ENCODE peak calls at places on chromosomes 5 and 9, in seven cellular contexts. Q, F, X, G, M, E and B are unnamed samples. For H3K4me1, the result is how much of the 10 kb centered on the place peaks cover.

GRCh38 chr5:66814146-66814991 is 218.2 kb downstream of the MAST4 start:
- DNase-seq in Q (no peak), F (peak), X (no peak), G (no peak), M (no peak), E (peak), B (peak)

GRCh38 chr5:143543358-143544255 is 140.1 kb upstream of the NR3C1 start:
- DNase-seq in Q (no peak), F (no peak), X (no peak), G (no peak), M (no peak), E (no peak), B (no peak)

GRCh38 chr5:99169309-99169708 is 240.5 kb upstream of the CHD1 start:
- DNase-seq in Q (no peak), F (peak), X (no peak), G (no peak), M (no peak), E (no peak), B (no peak)

GRCh38 chr5:147887026-147887627 is 8.6 kb downstream of the SCGB3A2 start:
- DNase-seq in Q (no peak), F (peak), X (no peak), G (no peak), M (no peak), E (no peak), B (peak)

GRCh38 chr5:141703133-141703561 is 21.1 kb upstream of the ARAP3 start:
- DNase-seq in Q (no peak), F (no peak), X (no peak), G (no peak), M (no peak), E (no peak), B (no peak)

GRCh38 chr5:10259916-10260315 is 9.8 kb downstream of the CCT5 start:
- DNase-seq in Q (no peak), F (no peak), X (no peak), G (no peak), M (no peak), E (no peak), B (no peak)

GRCh38 chr9:137953683-137954438 is 76.3 kb downstream of the CACNA1B start:
- DNase-seq in Q (no peak), F (no peak), X (no peak), G (no peak), M (no peak), E (no peak), B (peak)

GRCh38 chr5:172886396-172886932 is 52.4 kb downstream of the ERGIC1 start:
- DNase-seq in Q (no peak), F (no peak), X (no peak), G (no peak), M (no peak), E (no peak), B (no peak)

GRCh38 chr9:133714606-133715294 is 23.4 kb downstream of the SARDH start:
- DNase-seq in Q (no peak), F (no peak), X (no peak), G (peak), M (peak), E (no peak), B (peak)

GRCh38 chr9:81411961-81412360 is 277.4 kb downstream of the TLE1 start:
- DNase-seq in Q (no peak), F (no peak), X (no peak), G (no peak), M (no peak), E (no peak), B (no peak)

GRCh38 chr5:142011572-142012185 is 1.1 kb downstream of the GNPDA1 start:
- DNase-seq in Q (no peak), F (no peak), X (no peak), G (no peak), M (no peak), E (no peak), B (no peak)

GRCh38 chr9:127509261-127509954 is 58.1 kb downstream of the LRSAM1 start:
- DNase-seq in Q (no peak), F (no peak), X (no peak), G (no peak), M (peak), E (no peak), B (peak)

GRCh38 chr5:76971471-76971870 is 18.6 kb downstream of the CRHBP start:
- DNase-seq in Q (no peak), F (no peak), X (no peak), G (no peak), M (no peak), E (no peak), B (no peak)

GRCh38 chr9:135413461-135413860 is 66.1 kb upstream of the PPP1R26 start:
- DNase-seq in Q (no peak), F (no peak), X (no peak), G (no peak), M (no peak), E (no peak), B (no peak)

GRCh38 chr9:76571288-76572204 is 112.6 kb downstream of the GCNT1 start:
- DNase-seq in Q (no peak), F (peak), X (no peak), G (no peak), M (no peak), E (peak), B (no peak)

GRCh38 chr5:135193213-135194125 is 159.4 kb upstream of the PITX1 start:
- DNase-seq in Q (no peak), F (peak), X (no peak), G (peak), M (no peak), E (no peak), B (no peak)

GRCh38 chr9:111917201-111917600 is 20.6 kb downstream of the UGCG start:
- DNase-seq in Q (no peak), F (no peak), X (no peak), G (no peak), M (no peak), E (no peak), B (no peak)

GRCh38 chr9:99076483-99077171 is 28.3 kb upstream of the TGFBR1 start:
- DNase-seq in Q (no peak), F (no peak), X (no peak), G (peak), M (no peak), E (peak), B (no peak)

GRCh38 chr9:27749838-27750237 is 176.6 kb upstream of the C9orf72 start:
- DNase-seq in Q (no peak), F (no peak), X (no peak), G (no peak), M (no peak), E (no peak), B (no peak)

GRCh38 chr9:34452568-34452967 is 5.8 kb downstream of the FAM219A start:
- DNase-seq in Q (no peak), F (peak), X (no peak), G (no peak), M (no peak), E (no peak), B (no peak)

GRCh38 chr5:139183502-139183901 is 14.7 kb downstream of the SIL1 start:
- DNase-seq in Q (no peak), F (no peak), X (no peak), G (no peak), M (no peak), E (no peak), B (no peak)

GRCh38 chr9:5095795-5096194 is 89.6 kb downstream of the INSL6 start:
- DNase-seq in Q (no peak), F (peak), X (no peak), G (no peak), M (no peak), E (no peak), B (no peak)

GRCh38 chr5:9468070-9468388 is 77.8 kb downstream of the SEMA5A start:
- DNase-seq in Q (no peak), F (no peak), X (no peak), G (no peak), M (no peak), E (no peak), B (no peak)

GRCh38 chr5:116673453-116673852 is 98.8 kb upstream of the SEMA6A start:
- DNase-seq in Q (no peak), F (no peak), X (no peak), G (no peak), M (no peak), E (no peak), B (no peak)

GRCh38 chr5:83084336-83084735 is 7.0 kb downstream of the XRCC4 start:
- DNase-seq in Q (no peak), F (no peak), X (no peak), G (no peak), M (no peak), E (no peak), B (no peak)

GRCh38 chr9:113215142-113215541 is 5.9 kb downstream of the FKBP15 start:
- DNase-seq in Q (no peak), F (peak), X (no peak), G (no peak), M (no peak), E (no peak), B (no peak)

GRCh38 chr9:88041447-88041846 is 67.1 kb upstream of the CDK20 start:
- DNase-seq in Q (no peak), F (no peak), X (no peak), G (no peak), M (no peak), E (no peak), B (no peak)

GRCh38 chr9:129278391-129279237 is 100.6 kb upstream of the IER5L start:
- DNase-seq in Q (no peak), F (no peak), X (peak), G (peak), M (peak), E (peak), B (peak)

GRCh38 chr5:144191998-144192397 is 21.3 kb downstream of the KCTD16 start:
- DNase-seq in Q (no peak), F (peak), X (no peak), G (no peak), M (no peak), E (no peak), B (no peak)

GRCh38 chr5:89351975-89352374 is 469.0 kb upstream of the MEF2C start:
- DNase-seq in Q (no peak), F (no peak), X (no peak), G (no peak), M (no peak), E (no peak), B (no peak)

GRCh38 chr9:116943970-116944369 is 256.9 kb downstream of the TRIM32 start:
- DNase-seq in Q (no peak), F (no peak), X (no peak), G (no peak), M (no peak), E (no peak), B (no peak)

GRCh38 chr5:16178745-16179372 is 732 bp downstream of the MARCHF11 start:
- DNase-seq in Q (no peak), F (peak), X (peak), G (no peak), M (peak), E (peak), B (peak)

GRCh38 chr5:16180789-16181082 is 1.1 kb upstream of the MARCHF11 start:
- DNase-seq in Q (no peak), F (no peak), X (no peak), G (no peak), M (no peak), E (no peak), B (peak)

GRCh38 chr5:16179511-16179935 is at the start of gene MARCHF11:
- DNase-seq in Q (no peak), F (no peak), X (no peak), G (no peak), M (peak), E (no peak), B (peak)

DNA sequence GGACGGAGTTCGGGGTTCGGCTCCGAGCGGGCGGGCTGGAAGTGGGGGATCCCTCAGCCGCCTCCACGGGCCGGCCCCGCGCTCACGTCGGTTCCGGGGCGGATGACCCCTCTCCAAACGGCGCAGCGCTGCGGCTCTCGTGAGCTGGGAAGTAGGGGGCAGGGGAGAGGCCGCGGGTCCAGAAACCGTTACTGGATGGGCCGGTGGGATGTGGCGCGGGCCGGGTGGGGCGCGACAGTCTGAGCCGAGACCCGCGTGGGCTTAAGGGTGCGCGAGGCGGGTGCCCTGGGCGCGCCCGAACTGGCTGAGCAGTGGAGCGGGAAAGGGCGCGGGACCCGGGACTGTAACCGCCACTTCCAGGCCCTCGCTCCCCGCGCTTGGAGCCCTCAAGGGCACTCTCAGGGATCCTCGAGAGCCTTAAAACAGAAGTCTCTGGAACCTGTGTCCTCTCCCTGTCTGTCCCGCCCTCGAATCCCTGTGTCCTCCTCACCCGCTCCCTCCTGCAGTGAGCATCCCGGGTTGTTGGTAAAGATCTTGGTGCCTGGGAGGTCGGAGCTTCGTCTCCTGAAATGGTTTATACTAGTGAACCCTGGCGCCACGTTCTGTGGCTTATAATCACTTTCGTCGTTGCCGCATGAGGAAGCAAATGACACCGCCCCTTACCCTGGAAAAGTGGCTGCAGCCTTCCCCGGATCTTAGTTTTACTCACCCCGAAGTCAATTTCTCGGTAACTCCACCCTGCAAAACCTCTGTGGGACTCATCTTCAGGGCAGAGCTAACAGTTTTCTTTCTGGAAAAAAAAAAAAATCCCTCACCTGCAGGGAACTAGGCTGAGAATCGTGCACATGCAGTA is 571 bp upstream of the MARCHF11 start:
- DNase-seq in Q (no peak), F (no peak), X (no peak), G (no peak), M (peak), E (no peak), B (peak)
- H3K27ac ChIP-seq in Q (no peak), F (no peak), X (no peak), G (no peak), M (no peak), E (no peak), B (no peak)

DNA sequence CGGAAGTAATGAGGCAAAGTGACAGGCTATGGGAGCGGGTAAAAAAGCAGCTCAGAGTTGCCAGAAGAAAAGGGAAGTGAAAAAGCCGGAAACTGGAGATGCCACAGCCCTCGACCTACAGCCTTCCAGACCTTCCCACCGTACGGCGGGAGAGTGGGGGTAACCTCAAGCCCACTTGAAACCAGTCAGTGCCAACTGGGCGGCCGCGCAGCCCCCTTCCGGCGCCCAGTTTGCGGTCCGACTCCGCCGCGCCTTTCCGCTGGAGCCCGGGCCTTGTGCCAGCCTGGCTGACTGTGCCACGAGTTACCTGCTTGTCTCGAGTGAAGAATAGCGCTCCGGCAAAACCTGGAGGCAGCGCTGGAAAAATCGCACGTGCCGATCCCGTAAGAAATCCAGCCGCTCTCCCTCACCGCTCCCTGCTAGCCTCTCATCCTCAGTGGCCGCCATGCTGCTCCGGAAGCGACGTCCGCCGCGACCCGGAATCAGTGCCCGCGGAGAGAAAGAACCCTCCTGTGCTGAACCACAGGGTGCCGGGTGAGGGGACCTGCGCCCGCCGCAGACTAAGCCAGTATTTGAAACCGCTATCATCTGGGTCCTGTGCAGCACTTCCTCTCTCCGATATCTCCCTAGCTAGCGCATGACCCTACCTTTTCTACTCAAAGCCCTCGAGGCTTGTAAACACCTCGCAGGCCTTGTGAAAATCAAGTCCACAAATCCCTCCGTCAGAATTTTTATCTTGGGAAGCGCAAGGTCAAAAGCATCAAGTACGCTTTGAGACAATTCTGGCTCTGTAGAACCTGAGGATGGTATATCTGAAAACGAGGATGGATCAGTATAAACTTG is at the start of gene PGGT1B:
- DNase-seq in Q (peak), F (peak), X (peak), G (peak), M (peak), E (peak), B (peak)
- TF ChIP-seq POLR2A in Q (peak), F (peak), X (no peak), G (peak), M (no peak), E (peak), B (no peak)

GRCh38 chr5:6820851-6821479 is 107.7 kb downstream of the TENT4A start:
- DNase-seq in Q (no peak), F (no peak), X (no peak), G (no peak), M (no peak), E (peak), B (peak)
- H3K4me1 ChIP-seq in Q (under half), F (under half), X (under half), G (under half), M (under half), E (under half), B (under half)

GRCh38 chr9:78028926-78029325 is 2.7 kb downstream of the GNAQ start:
- DNase-seq in Q (no peak), F (peak), X (no peak), G (no peak), M (no peak), E (no peak), B (no peak)

GRCh38 chr9:78031826-78032598 is 401 bp upstream of the GNAQ start:
- DNase-seq in Q (peak), F (peak), X (peak), G (peak), M (peak), E (peak), B (peak)

GRCh38 chr9:78029601-78030552 is 1.7 kb downstream of the GNAQ start:
- DNase-seq in Q (no peak), F (peak), X (no peak), G (peak), M (no peak), E (peak), B (peak)

GRCh38 chr9:78031271-78031825 is at the start of gene GNAQ:
- DNase-seq in Q (no peak), F (no peak), X (no peak), G (peak), M (no peak), E (peak), B (peak)

GRCh38 chr9:78030553-78031270 is 899 bp downstream of the GNAQ start:
- DNase-seq in Q (peak), F (peak), X (peak), G (peak), M (peak), E (peak), B (peak)
- H3K27ac ChIP-seq in Q (peak), F (peak), X (peak), G (peak), M (peak), E (peak), B (peak)

DNA sequence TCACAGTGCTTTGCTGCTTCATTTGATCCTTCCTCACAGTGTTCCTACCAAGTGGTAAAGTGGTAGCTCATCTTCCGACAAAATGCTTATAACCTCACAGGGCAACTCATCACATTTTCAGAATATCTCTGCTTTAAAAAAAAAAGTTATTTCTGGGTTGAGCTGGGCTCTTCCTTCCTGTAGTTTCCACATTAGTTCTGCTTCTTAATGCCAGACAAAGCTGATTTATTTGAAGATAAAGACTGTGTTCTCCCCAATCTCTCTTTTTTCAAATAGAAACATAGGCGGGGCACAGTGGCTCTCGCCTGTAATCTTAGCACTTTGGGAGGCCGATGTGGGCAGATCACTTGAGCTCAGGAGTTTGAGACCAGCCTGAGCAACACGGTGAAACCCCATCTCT is 273.1 kb downstream of the ACTL7B start:
- DNase-seq in Q (no peak), F (no peak), X (no peak), G (no peak), M (no peak), E (no peak), B (no peak)
- TF ChIP-seq POLR2A in Q (no peak), F (no peak), X (no peak), G (no peak), M (no peak), E (no peak), B (no peak)

GRCh38 chr5:126360467-126360866 is 62.7 kb upstream of the GRAMD2B start:
- DNase-seq in Q (no peak), F (no peak), X (no peak), G (no peak), M (no peak), E (no peak), B (no peak)
- H3K4me1 ChIP-seq in Q (under half), F (under half), X (under half), G (under half), M (under half), E (under half), B (under half)

GRCh38 chr5:136467632-136468031 is 102.3 kb upstream of the TRPC7 start:
- DNase-seq in Q (no peak), F (no peak), X (no peak), G (no peak), M (no peak), E (no peak), B (no peak)
- H3K27ac ChIP-seq in Q (no peak), F (no peak), X (no peak), G (no peak), M (no peak), E (no peak), B (no peak)